ENCODE peak calls at places on chromosomes 13 and 19, in four cellular contexts. P, A, F and S are unnamed samples.

GRCh38 chr19:12526542-12526941 is 24.7 kb downstream of the ZNF564 start:
- DNase-seq in A (no peak), F (no peak), P (no peak), S (no peak)

GRCh38 chr13:99196466-99197256 is 4.0 kb upstream of the UBAC2 start:
- DNase-seq in A (no peak), F (no peak), P (peak; percentile 34), S (no peak)

GRCh38 chr13:99657848-99658265 is 156.6 kb downstream of the TM9SF2 start:
- DNase-seq in A (no peak), F (no peak), P (peak; percentile 24), S (no peak)

GRCh38 chr13:110354209-110354627 is 47.1 kb downstream of the COL4A2 start:
- DNase-seq in P (no peak), F (no peak), A (no peak), S (no peak)

GRCh38 chr13:28865951-28866350 is 45.8 kb downstream of the MTUS2 start:
- DNase-seq in A (no peak), P (no peak), F (no peak), S (no peak)

GRCh38 chr13:51933466-51934058 is 71.8 kb downstream of the CCDC70 start:
- DNase-seq in F (no peak), P (no peak), A (no peak), S (no peak)

GRCh38 chr13:104297075-104297474 is 1230.9 kb upstream of the SLC10A2 start:
- DNase-seq in A (no peak), P (no peak), F (no peak), S (no peak)

GRCh38 chr13:39273953-39274352 is 235.7 kb downstream of the NHLRC3 start:
- DNase-seq in A (no peak), P (no peak), F (no peak), S (no peak)

GRCh38 chr13:28059214-28059613 is 41.2 kb downstream of the FLT3 start:
- DNase-seq in P (no peak), F (peak; percentile 16), A (peak; percentile 8), S (no peak)

GRCh38 chr13:23984541-23984940 is 87.2 kb upstream of the C1QTNF9B start:
- DNase-seq in F (no peak), P (no peak), A (no peak), S (no peak)

GRCh38 chr13:35388979-35389378 is 87.5 kb downstream of the MAB21L1 start:
- DNase-seq in A (no peak), P (no peak), F (no peak), S (peak; percentile 78)

GRCh38 chr13:78382481-78382880 is 220.9 kb downstream of the POU4F1 start:
- DNase-seq in A (no peak), F (no peak), P (no peak), S (no peak)

GRCh38 chr13:80161219-80161618 is 179.7 kb downstream of the SPRY2 start:
- DNase-seq in P (no peak), A (no peak), F (no peak), S (no peak)

GRCh38 chr19:40246292-40247073 is 20.0 kb upstream of the CCNP start:
- DNase-seq in A (no peak), F (no peak), P (no peak), S (no peak)

GRCh38 chr19:13794388-13794751 is 873 bp upstream of the ZSWIM4 start:
- DNase-seq in P (no peak), A (no peak), F (no peak), S (no peak)

GRCh38 chr19:7575426-7576040 is 20.1 kb upstream of the CAMSAP3 start:
- DNase-seq in P (no peak), F (no peak), A (no peak), S (no peak)

GRCh38 chr13:30805603-30806011 is 70.3 kb downstream of the ALOX5AP start:
- DNase-seq in A (no peak), P (no peak), F (no peak), S (no peak)

GRCh38 chr19:29421186-29421525 is 104.6 kb upstream of the VSTM2B start:
- DNase-seq in A (no peak), F (no peak), P (no peak), S (no peak)

GRCh38 chr19:8265872-8266271 is 42.3 kb downstream of the CD320 start:
- DNase-seq in F (no peak), P (no peak), A (no peak), S (no peak)

GRCh38 chr19:46898731-46899130 is 37.9 kb downstream of the ARHGAP35 start:
- DNase-seq in F (no peak), P (no peak), A (no peak), S (no peak)

GRCh38 chr13:30113531-30113930 is 193.8 kb downstream of the KATNAL1 start:
- DNase-seq in P (no peak), F (no peak), A (no peak), S (no peak)

GRCh38 chr13:93496985-93497673 is 270.5 kb downstream of the GPC6 start:
- DNase-seq in A (no peak), F (no peak), P (no peak), S (no peak)

GRCh38 chr13:51846756-51847155 is 1.8 kb upstream of the TMEM272 start:
- DNase-seq in P (no peak), F (no peak), A (no peak), S (no peak)